ENCODE peak calls at places on chromosomes 7 and 10, in ten cellular contexts. K is CD8-positive, alpha-beta T cell; D is choroid plexus epithelial cell; O is substantia nigra; R is fibroblast of lung; S is ovary; G is right cardiac atrium; A is kidney tubule cell; N is AG10803; M is transverse colon. E is an unnamed sample.

GRCh38 chr7:102875700-102876192 is 37.1 kb upstream of the LRRC17 start:
- DNase-seq in M (no peak), A (peak), S (no peak), R (peak), K (no peak), N (peak), O (no peak), G (no peak), D (peak), E (no peak)

GRCh38 chr7:3922175-3922635 is 621.2 kb downstream of the SDK1 start:
- DNase-seq in R (peak), K (no peak), O (no peak), A (peak), D (peak), S (no peak), M (peak), G (peak), N (peak), E (no peak)

GRCh38 chr7:7136423-7136822 is 45.9 kb upstream of the C1GALT1 start:
- DNase-seq in K (no peak), S (no peak), N (peak), A (no peak), D (peak), G (no peak), O (no peak), M (no peak), R (peak), E (no peak)

GRCh38 chr7:133695976-133696531 is 431.1 kb upstream of the LRGUK start:
- DNase-seq in R (no peak), D (no peak), K (no peak), S (no peak), G (no peak), A (no peak), N (no peak), M (no peak), O (no peak), E (no peak)

GRCh38 chr7:151631968-151632749 is 112.5 kb upstream of the RHEB start:
- DNase-seq in D (peak), G (peak), M (peak), A (peak), S (peak), R (peak), O (peak), K (peak), N (peak), E (peak)

GRCh38 chr10:70106958-70107791 is 25.4 kb downstream of the AIFM2 start:
- DNase-seq in G (no peak), O (no peak), D (peak), S (no peak), N (no peak), K (peak), R (peak), M (no peak), A (no peak), E (no peak)

GRCh38 chr10:30359373-30360206 is 10.5 kb upstream of the MTPAP start:
- DNase-seq in K (peak), S (no peak), R (peak), O (peak), D (peak), M (peak), G (peak), A (peak), N (peak), E (peak)

GRCh38 chr10:128052696-128053095 is 73.5 kb downstream of the MKI67 start:
- DNase-seq in G (no peak), S (no peak), A (no peak), N (no peak), K (no peak), O (no peak), M (peak), R (no peak), D (no peak), E (no peak)

GRCh38 chr7:157122800-157123495 is 15.8 kb upstream of the UBE3C start:
- DNase-seq in G (no peak), S (no peak), A (no peak), R (no peak), M (no peak), D (no peak), O (no peak), K (no peak), N (no peak), E (no peak)

GRCh38 chr7:17039372-17039771 is 157.6 kb upstream of the AGR3 start:
- DNase-seq in N (no peak), R (no peak), A (no peak), M (no peak), S (no peak), D (no peak), O (no peak), G (no peak), K (no peak), E (no peak)

GRCh38 chr10:93701903-93702277 is 502 bp downstream of the FRA10AC1 start:
- DNase-seq in M (no peak), R (peak), K (no peak), S (no peak), O (no peak), G (no peak), N (peak), D (peak), A (peak), E (peak)

GRCh38 chr10:63208981-63209380 is 75.9 kb downstream of the NRBF2 start:
- DNase-seq in M (no peak), K (no peak), O (no peak), R (peak), N (peak), S (no peak), G (no peak), A (peak), D (peak), E (no peak)

GRCh38 chr7:34755008-34755407 is 97.0 kb downstream of the NPSR1 start:
- DNase-seq in D (peak), R (no peak), M (no peak), S (no peak), O (no peak), G (no peak), A (no peak), K (no peak), N (no peak), E (no peak)

GRCh38 chr7:134599371-134599770 is 47.3 kb upstream of the BPGM start:
- DNase-seq in S (no peak), R (no peak), M (no peak), G (no peak), N (no peak), K (no peak), O (peak), A (no peak), D (peak), E (no peak)

GRCh38 chr10:114708717-114709352 is 50.8 kb upstream of the ABLIM1 start:
- DNase-seq in A (peak), G (no peak), N (peak), R (peak), O (no peak), D (peak), M (no peak), S (no peak), K (no peak), E (no peak)

GRCh38 chr7:97373743-97374142 is 256.2 kb downstream of the SDHAF3 start:
- DNase-seq in A (no peak), G (no peak), S (no peak), M (no peak), K (no peak), N (no peak), D (no peak), O (no peak), R (no peak), E (no peak)

GRCh38 chr10:101289541-101289940 is 60.3 kb upstream of the LBX1 start:
- DNase-seq in S (no peak), D (no peak), K (no peak), G (no peak), O (no peak), R (no peak), N (no peak), A (no peak), M (no peak), E (no peak)

GRCh38 chr10:14536269-14536903 is 205.7 kb upstream of the FRMD4A start:
- DNase-seq in S (no peak), D (no peak), N (no peak), G (no peak), A (no peak), M (no peak), K (no peak), R (no peak), O (no peak), E (peak)

GRCh38 chr10:36779238-36779846 is 346.1 kb upstream of the ANKRD30A start:
- DNase-seq in N (peak), M (peak), A (peak), G (no peak), S (no peak), O (no peak), K (no peak), R (peak), D (peak), E (no peak)

GRCh38 chr7:123916240-123916724 is 8.8 kb upstream of the SPAM1 start:
- DNase-seq in R (peak), N (no peak), K (no peak), A (peak), O (no peak), D (peak), G (no peak), S (no peak), M (peak), E (no peak)